ENCODE peak calls at places on chromosome 17, in five cellular contexts. Z, X, O, J and K are unnamed samples.

GRCh38 chr17:79707931-79708891 is 22.5 kb upstream of the ENPP7 start:
- DNase-seq in Z (peak; percentile 71), X (peak; percentile 45), O (peak; percentile 79), J (peak; percentile 52), K (peak; percentile 32)

GRCh38 chr17:4796550-4796915 is 569 bp downstream of the PSMB6 start:
- DNase-seq in Z (peak; percentile 92), X (peak; percentile 14), O (peak; percentile 33), J (no peak), K (no peak)

GRCh38 chr17:74362811-74363498 is 1.3 kb upstream of the BTBD17 start:
- DNase-seq in Z (no peak), X (peak; percentile 41), O (no peak), J (no peak), K (peak; percentile 56)

GRCh38 chr17:59842901-59843652 is 49.7 kb downstream of the TUBD1 start:
- DNase-seq in Z (peak; percentile 70), X (no peak), O (no peak), J (no peak), K (no peak)

GRCh38 chr17:61989509-61989908 is 61.7 kb upstream of the INTS2 start:
- DNase-seq in Z (no peak), X (no peak), O (no peak), J (no peak), K (no peak)

GRCh38 chr17:54372071-54372720 is 528.5 kb upstream of the TOM1L1 start:
- DNase-seq in Z (no peak), X (no peak), O (no peak), J (no peak), K (no peak)

GRCh38 chr17:15380447-15380846 is 39.0 kb upstream of the TEKT3 start:
- DNase-seq in Z (no peak), X (no peak), O (no peak), J (no peak), K (no peak)

GRCh38 chr17:80035937-80036714 is at the start of gene CCDC40:
- DNase-seq in Z (peak; percentile 89), X (peak; percentile 56), O (peak; percentile 78), J (peak; percentile 80), K (peak; percentile 71)

GRCh38 chr17:4162775-4163498 is 19.9 kb downstream of the CYB5D2 start:
- DNase-seq in Z (no peak), X (no peak), O (no peak), J (no peak), K (no peak)

GRCh38 chr17:54979657-54980056 is 11.1 kb downstream of the STXBP4 start:
- DNase-seq in Z (no peak), X (no peak), O (no peak), J (no peak), K (no peak)

GRCh38 chr17:13931111-13931526 is 138.2 kb upstream of the COX10 start:
- DNase-seq in Z (no peak), X (no peak), O (no peak), J (peak; percentile 64), K (no peak)

GRCh38 chr17:78130439-78131101 is at the start of gene TMC8:
- DNase-seq in Z (no peak), X (no peak), O (no peak), J (no peak), K (no peak)

GRCh38 chr17:59840908-59841666 is 51.7 kb downstream of the TUBD1 start:
- DNase-seq in Z (no peak), X (no peak), O (no peak), J (no peak), K (no peak)

GRCh38 chr17:17235212-17236174 is 1.5 kb downstream of the FLCN start:
- DNase-seq in Z (no peak), X (no peak), O (no peak), J (no peak), K (no peak)